ENCODE peak calls at places on chromosomes 11 and 22, in eight cellular contexts. S is PC-9, A is GM23248, N is HCT116, M is neural progenitor cell, J is fibroblast of lung, G is H1, W is hepatocyte. Y is an unnamed sample.

GRCh38 chr11:68256331-68256741 is 15.4 kb downstream of the C11orf24 start:
- DNase-seq in S (no peak), A (peak; percentile 29), N (no peak), M (peak; percentile 16), J (no peak), G (no peak), W (no peak), Y (no peak)

GRCh38 chr11:16924462-16924825 is 89.8 kb downstream of the PLEKHA7 start:
- DNase-seq in S (no peak), A (no peak), N (no peak), M (no peak), J (no peak), G (no peak), W (no peak), Y (no peak)

GRCh38 chr11:73274722-73275380 is 2.7 kb downstream of the P2RY6 start:
- DNase-seq in S (no peak), A (no peak), N (no peak), M (no peak), J (no peak), G (no peak), W (no peak), Y (no peak)

GRCh38 chr11:18853086-18853720 is 61.6 kb upstream of the PTPN5 start:
- DNase-seq in S (peak; percentile 62), A (peak; percentile 36), N (peak; percentile 21), M (peak; percentile 69), J (peak; percentile 23), G (no peak), W (peak; percentile 68), Y (peak; percentile 41)

GRCh38 chr11:117570701-117571100 is 226.3 kb downstream of the DSCAML1 start:
- DNase-seq in S (no peak), A (no peak), N (no peak), M (no peak), J (no peak), G (no peak), W (no peak), Y (no peak)

GRCh38 chr11:42311504-42311903 is 852.1 kb upstream of the LRRC4C start:
- DNase-seq in S (no peak), A (no peak), N (no peak), M (no peak), J (no peak), G (no peak), W (no peak), Y (no peak)

GRCh38 chr11:596374-596773 is 19.4 kb downstream of the IRF7 start:
- DNase-seq in S (no peak), A (no peak), N (no peak), M (no peak), J (no peak), G (no peak), W (no peak), Y (no peak)

GRCh38 chr11:86805873-86806310 is 5.5 kb downstream of the PRSS23 start:
- DNase-seq in S (no peak), A (peak; percentile 63), N (no peak), M (no peak), J (peak; percentile 46), G (no peak), W (no peak), Y (peak; percentile 74)

GRCh38 chr22:32880906-32881596 is 79.5 kb downstream of the TIMP3 start:
- DNase-seq in S (no peak), A (no peak), N (no peak), M (no peak), J (peak; percentile 90), G (no peak), W (peak; percentile 84), Y (no peak)

GRCh38 chr11:15532432-15532831 is 417.7 kb downstream of the INSC start:
- DNase-seq in S (no peak), A (no peak), N (no peak), M (no peak), J (no peak), G (no peak), W (no peak), Y (no peak)

GRCh38 chr22:46129390-46130041 is 20.8 kb upstream of the PPARA start:
- DNase-seq in S (no peak), A (no peak), N (no peak), M (no peak), J (no peak), G (no peak), W (no peak), Y (no peak)

GRCh38 chr11:92948116-92948515 is 21.3 kb upstream of the MTNR1B start:
- DNase-seq in S (no peak), A (no peak), N (no peak), M (no peak), J (no peak), G (no peak), W (peak; percentile 57), Y (no peak)

GRCh38 chr22:24029304-24029703 is 18.2 kb downstream of the CABIN1 start:
- DNase-seq in S (no peak), A (no peak), N (no peak), M (no peak), J (no peak), G (no peak), W (no peak), Y (no peak)

GRCh38 chr11:58061813-58062212 is 31.1 kb downstream of the OR6Q1 start:
- DNase-seq in S (no peak), A (peak; percentile 96), N (no peak), M (no peak), J (peak; percentile 54), G (no peak), W (no peak), Y (peak; percentile 98)

GRCh38 chr11:81005595-81005994 is 1564.8 kb upstream of the TENM4 start:
- DNase-seq in S (peak; percentile 42), A (peak; percentile 94), N (no peak), M (no peak), J (peak; percentile 96), G (no peak), W (peak; percentile 41), Y (peak; percentile 93)

GRCh38 chr11:18775492-18776292 is 15.9 kb downstream of the PTPN5 start:
- DNase-seq in S (peak; percentile 52), A (peak; percentile 63), N (peak; percentile 64), M (peak; percentile 86), J (peak; percentile 65), G (peak; percentile 46), W (peak; percentile 81), Y (peak; percentile 31)

GRCh38 chr11:33329705-33330329 is 72.6 kb downstream of the HIPK3 start:
- DNase-seq in S (peak; percentile 42), A (peak; percentile 75), N (peak; percentile 48), M (peak; percentile 44), J (peak; percentile 81), G (no peak), W (peak; percentile 69), Y (peak; percentile 55)

GRCh38 chr11:123545726-123546125 is 108.7 kb downstream of the SCN3B start:
- DNase-seq in S (no peak), A (peak; percentile 38), N (no peak), M (peak; percentile 31), J (no peak), G (no peak), W (no peak), Y (no peak)

GRCh38 chr11:12121504-12121903 is 11.1 kb downstream of the MICAL2 start:
- DNase-seq in S (no peak), A (no peak), N (no peak), M (no peak), J (no peak), G (no peak), W (no peak), Y (no peak)
- H3K27ac ChIP-seq in S (no peak overlapping the region), A (no peak overlapping the region), N (no peak overlapping the region), M (no peak overlapping the region), J (no peak overlapping the region), G (no peak overlapping the region), W (no peak overlapping the region), Y (no peak overlapping the region)

GRCh38 chr22:37498289-37498909 is 12.2 kb upstream of the MFNG start:
- DNase-seq in S (no peak), A (no peak), N (no peak), M (peak; percentile 89), J (no peak), G (peak; percentile 47), W (peak; percentile 83), Y (no peak)
- H3K4me3 ChIP-seq in S (no peak overlapping the region), A (no peak overlapping the region), N (no peak overlapping the region), M (no peak overlapping the region), J (no peak overlapping the region), G (no peak overlapping the region), W (no peak overlapping the region), Y (no peak overlapping the region)

DNA sequence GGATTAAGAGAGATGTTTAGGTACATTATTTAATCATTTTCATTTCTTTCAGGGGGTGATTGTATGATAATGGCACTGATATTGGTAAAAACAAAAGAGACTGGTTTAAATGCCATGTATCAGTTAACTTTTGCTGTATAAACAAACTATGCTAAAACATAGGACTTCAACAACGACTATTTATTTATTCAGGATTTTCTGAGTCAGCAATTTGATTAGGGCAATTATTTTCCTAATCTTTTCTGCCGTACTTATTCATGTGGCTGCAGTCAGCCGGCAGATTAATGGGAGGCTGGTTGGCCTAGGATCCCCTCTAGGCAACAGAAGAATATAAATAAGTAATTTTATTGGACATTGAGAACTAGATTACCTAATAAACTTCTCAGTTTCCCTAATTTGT is 661.7 kb upstream of the RAG2 start:
- DNase-seq in S (no peak), A (no peak), N (no peak), M (no peak), J (no peak), G (no peak), W (no peak), Y (no peak)
- TF ChIP-seq EZH2 in S (no peak), A (no peak), N (no peak), M (no peak), J (no peak), G (no peak), W (no peak), Y (no peak)

GRCh38 chr11:134822930-134823329 is 410.9 kb upstream of the B3GAT1 start:
- DNase-seq in S (no peak), A (no peak), N (no peak), M (no peak), J (no peak), G (no peak), W (no peak), Y (no peak)

GRCh38 chr11:134819026-134819425 is 407.0 kb upstream of the B3GAT1 start:
- DNase-seq in S (peak; percentile 29), A (no peak), N (no peak), M (peak; percentile 63), J (no peak), G (no peak), W (no peak), Y (no peak)

GRCh38 chr11:134815404-134815803 is 403.4 kb upstream of the B3GAT1 start:
- DNase-seq in S (peak; percentile 29), A (no peak), N (peak; percentile 38), M (no peak), J (no peak), G (no peak), W (no peak), Y (no peak)

GRCh38 chr11:134821422-134821821 is 409.4 kb upstream of the B3GAT1 start:
- DNase-seq in S (peak; percentile 10), A (no peak), N (no peak), M (no peak), J (no peak), G (no peak), W (no peak), Y (no peak)

DNA sequence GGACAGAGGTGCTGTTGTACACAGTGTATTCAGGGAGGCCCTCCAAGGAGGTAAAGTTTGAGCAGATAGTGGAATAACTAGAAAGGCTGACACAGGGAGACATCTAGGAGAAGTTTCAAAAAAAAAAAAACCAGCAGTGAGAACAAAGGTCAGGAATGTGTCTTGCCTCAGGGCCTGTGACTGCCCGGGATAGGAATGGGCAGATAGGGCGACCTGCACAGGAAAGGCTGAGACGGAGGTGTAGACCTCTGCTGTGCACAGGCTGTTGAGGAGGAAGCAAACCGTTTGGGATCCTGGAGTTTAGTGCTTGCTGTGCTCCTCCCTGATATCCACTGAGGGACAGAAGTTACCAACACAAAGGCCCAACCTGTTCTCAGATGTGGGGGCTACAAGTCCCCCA is 406.5 kb upstream of the B3GAT1 start:
- DNase-seq in S (peak; percentile 64), A (no peak), N (no peak), M (no peak), J (no peak), G (peak; percentile 41), W (peak; percentile 58), Y (no peak)
- H3K27ac ChIP-seq in S (no peak overlapping the region), A (no peak overlapping the region), N (no peak overlapping the region), M (no peak overlapping the region), J (no peak overlapping the region), G (no peak overlapping the region), W (peak overlapping the region; percentile 78), Y (no peak overlapping the region)